ENCODE peak calls at places on chromosomes 4 and X, in seven cellular contexts. V is activated T-helper 1 cell treated with anti-CD3 and anti-CD28 coated beads, Interleukin-2, amount 50 U/mL, for 16 hours; S is stimulated activated CD4-positive, alpha-beta T cell treated with anti-CD3 and anti-CD28 coated beads, Interleukin-4, amount 100 ng/mL, for 48 hours; W is left ventricle myocardium inferior; Q is Karpas-422; Y is prostate gland; N is iPS DF 6.9. E is an unnamed sample.

GRCh38 chr4:89193828-89194227 is 82.5 kb downstream of the TIGD2 start:
- DNase-seq in V (no peak), S (no peak), W (no peak), Q (no peak), Y (no peak), N (no peak), E (no peak)

GRCh38 chr4:145939856-145940255 is 1.2 kb upstream of the ZNF827 start:
- DNase-seq in V (no peak), S (no peak), W (no peak), Q (peak), Y (no peak), N (no peak), E (no peak)

GRCh38 chr4:66330125-66330524 is 659.8 kb upstream of the EPHA5 start:
- DNase-seq in V (no peak), S (no peak), W (no peak), Q (no peak), Y (no peak), N (no peak), E (no peak)

GRCh38 chrX:2451456-2452316 is 49.1 kb downstream of the DHRSX start:
- DNase-seq in V (no peak), S (no peak), W (no peak), Q (no peak), Y (no peak), N (peak), E (no peak)

GRCh38 chr4:85901500-85901899 is 426.6 kb downstream of the ARHGAP24 start:
- DNase-seq in V (no peak), S (no peak), W (no peak), Q (no peak), Y (no peak), N (no peak), E (no peak)

GRCh38 chrX:153967536-153968214 is 3.9 kb downstream of the HCFC1 start:
- DNase-seq in V (no peak), S (no peak), W (no peak), Q (no peak), Y (no peak), N (no peak), E (no peak)

GRCh38 chr4:156677136-156677535 is 294.5 kb downstream of the PDGFC start:
- DNase-seq in V (no peak), S (no peak), W (no peak), Q (peak), Y (no peak), N (peak), E (no peak)

GRCh38 chrX:75131973-75132627 is 24.0 kb downstream of the ABCB7 start:
- DNase-seq in V (no peak), S (no peak), W (peak), Q (no peak), Y (no peak), N (no peak), E (no peak)

GRCh38 chrX:10591363-10592036 is 28.9 kb downstream of the MID1 start:
- DNase-seq in V (no peak), S (no peak), W (no peak), Q (no peak), Y (no peak), N (no peak), E (no peak)

GRCh38 chr4:109809657-109810056 is 5.9 kb upstream of the GAR1 start:
- DNase-seq in V (no peak), S (no peak), W (no peak), Q (no peak), Y (no peak), N (no peak), E (no peak)

GRCh38 chr4:176545886-176546285 is 226.1 kb downstream of the SPCS3 start:
- DNase-seq in V (no peak), S (no peak), W (no peak), Q (no peak), Y (no peak), N (no peak), E (no peak)

GRCh38 chr4:823093-823760 is 2.7 kb downstream of the CPLX1 start:
- DNase-seq in V (no peak), S (no peak), W (no peak), Q (no peak), Y (no peak), N (no peak), E (no peak)

GRCh38 chr4:84379881-84380618 is 119.0 kb downstream of the NKX6-1 start:
- DNase-seq in V (no peak), S (no peak), W (no peak), Q (no peak), Y (no peak), N (no peak), E (no peak)

GRCh38 chr4:144423930-144424329 is 222.0 kb upstream of the HHIP start:
- DNase-seq in V (no peak), S (no peak), W (no peak), Q (peak), Y (peak), N (no peak), E (no peak)

GRCh38 chrX:109533005-109533404 is 3.6 kb upstream of the NXT2 start:
- DNase-seq in V (no peak), S (no peak), W (no peak), Q (peak), Y (no peak), N (no peak), E (no peak)

GRCh38 chr4:16573744-16574143 is 324.7 kb downstream of the LDB2 start:
- DNase-seq in V (no peak), S (no peak), W (peak), Q (no peak), Y (no peak), N (no peak), E (peak)

GRCh38 chrX:50812995-50813842 is 775 bp downstream of the SHROOM4 start:
- DNase-seq in V (no peak), S (no peak), W (peak), Q (no peak), Y (peak), N (no peak), E (peak)

GRCh38 chrX:79259073-79259689 is 108.0 kb downstream of the ITM2A start:
- DNase-seq in V (no peak), S (peak), W (no peak), Q (no peak), Y (no peak), N (no peak), E (no peak)

GRCh38 chrX:124804962-124805361 is 458.6 kb downstream of the SH2D1A start:
- DNase-seq in V (no peak), S (no peak), W (no peak), Q (no peak), Y (no peak), N (no peak), E (no peak)

GRCh38 chrX:47649302-47649701 is 1.1 kb downstream of the ELK1 start:
- DNase-seq in V (no peak), S (no peak), W (no peak), Q (no peak), Y (no peak), N (no peak), E (no peak)

GRCh38 chr4:14646831-14647230 is 355.4 kb upstream of the CPEB2 start:
- DNase-seq in V (no peak), S (no peak), W (no peak), Q (no peak), Y (no peak), N (no peak), E (no peak)

GRCh38 chrX:46979340-46979739 is 67.1 kb downstream of the JADE3 start:
- DNase-seq in V (no peak), S (no peak), W (no peak), Q (no peak), Y (no peak), N (no peak), E (no peak)

GRCh38 chr4:83250666-83251065 is 33.9 kb downstream of the COQ2 start:
- DNase-seq in V (no peak), S (no peak), W (no peak), Q (no peak), Y (no peak), N (no peak), E (no peak)

GRCh38 chr4:87853108-87853507 is 20.3 kb downstream of the MEPE start:
- DNase-seq in V (no peak), S (no peak), W (no peak), Q (peak), Y (no peak), N (no peak), E (no peak)

GRCh38 chr4:121597346-121597934 is 99.3 kb downstream of the ANXA5 start:
- DNase-seq in V (no peak), S (peak), W (no peak), Q (no peak), Y (no peak), N (no peak), E (no peak)

GRCh38 chr4:120948382-120948781 is 25.9 kb upstream of the PRDM5 start:
- DNase-seq in V (no peak), S (no peak), W (no peak), Q (no peak), Y (no peak), N (no peak), E (no peak)

GRCh38 chr4:77493829-77494551 is 111.6 kb upstream of the CXCL13 start:
- DNase-seq in V (no peak), S (no peak), W (no peak), Q (no peak), Y (no peak), N (no peak), E (no peak)

GRCh38 chr4:83873996-83874395 is 338.1 kb downstream of the GPAT3 start:
- DNase-seq in V (no peak), S (no peak), W (no peak), Q (no peak), Y (no peak), N (no peak), E (no peak)